ENCODE peak calls at places on chromosomes 2 and 18, in eight cellular contexts. C is mammary epithelial cell; L is GDM1; E is fibroblast of mammary gland; G is activated CD4-positive, alpha-beta T cell treated with anti-CD3 and anti-CD28 coated beads, Interleukin-2, amount 50 U/mL, for 4 hours; V is stimulated activated CD4-positive, alpha-beta T cell treated with anti-CD3 and anti-CD28 coated beads, Interleukin-2, amount 100 ng/mL, for 48 hours; K is endothelial cell; U is MCF 10A. D is an unnamed sample.

GRCh38 chr18:12907258-12907925 is 23.4 kb upstream of the PTPN2 start:
- DNase-seq in C (no peak), G (no peak), V (no peak), U (peak; percentile 10), K (no peak), L (no peak), E (peak; percentile 12), D (no peak)

GRCh38 chr2:106115665-106116064 is 78.4 kb downstream of the UXS1 start:
- DNase-seq in U (no peak), C (no peak), G (no peak), K (no peak), L (no peak), E (no peak), V (no peak), D (no peak)

GRCh38 chr2:3664925-3665324 is 6.9 kb downstream of the ALLC start:
- DNase-seq in C (no peak), E (no peak), K (no peak), V (no peak), G (no peak), U (no peak), L (no peak), D (no peak)

GRCh38 chr2:75221872-75222271 is 22.6 kb upstream of the TACR1 start:
- DNase-seq in L (no peak), G (no peak), U (peak; percentile 32), K (no peak), E (peak; percentile 87), C (peak; percentile 47), V (no peak), D (no peak)

GRCh38 chr2:33018271-33018670 is 71.5 kb downstream of the LTBP1 start:
- DNase-seq in C (no peak), K (no peak), V (no peak), E (peak; percentile 16), L (no peak), U (no peak), G (no peak), D (no peak)

GRCh38 chr2:173963817-173964564 is 1.2 kb downstream of the SP3 start:
- DNase-seq in L (peak; percentile 91), U (peak; percentile 88), C (peak; percentile 86), V (peak; percentile 87), E (peak; percentile 82), K (peak; percentile 81), G (peak; percentile 90), D (no peak)

GRCh38 chr18:57445488-57446319 is 10.5 kb downstream of the ONECUT2 start:
- DNase-seq in L (no peak), U (no peak), V (no peak), C (no peak), G (no peak), E (no peak), K (no peak), D (no peak)

GRCh38 chr2:230879891-230880290 is 15.1 kb downstream of the ITM2C start:
- DNase-seq in E (no peak), U (no peak), C (no peak), G (no peak), K (no peak), V (no peak), L (no peak), D (no peak)

GRCh38 chr2:201513271-201513670 is 61.7 kb downstream of the STRADB start:
- DNase-seq in E (no peak), U (no peak), G (no peak), K (no peak), V (no peak), L (no peak), C (no peak), D (no peak)

GRCh38 chr2:185970148-185970852 is 231.7 kb downstream of the FSIP2 start:
- DNase-seq in E (peak; percentile 20), L (no peak), C (peak; percentile 66), K (no peak), V (no peak), U (peak; percentile 22), G (no peak), D (no peak)

GRCh38 chr18:56245856-56246575 is 392.4 kb downstream of the TXNL1 start:
- DNase-seq in V (no peak), U (no peak), K (no peak), L (no peak), C (no peak), E (peak; percentile 36), G (no peak), D (no peak)

GRCh38 chr2:146844226-146844990 is 1000.4 kb upstream of the ACVR2A start:
- DNase-seq in V (no peak), U (peak; percentile 54), E (peak; percentile 94), G (no peak), C (peak; percentile 27), K (no peak), L (no peak), D (peak; percentile 37)

GRCh38 chr2:19989342-19989680 is 594 bp downstream of the WDR35 start:
- DNase-seq in G (no peak), C (no peak), E (no peak), U (no peak), V (no peak), L (no peak), K (no peak), D (no peak)

GRCh38 chr2:108541451-108541850 is 7.2 kb downstream of the LIMS1 start:
- DNase-seq in L (no peak), E (no peak), U (no peak), K (no peak), G (no peak), V (no peak), C (no peak), D (no peak)

GRCh38 chr2:231146656-231147055 is 21.8 kb upstream of the HTR2B start:
- DNase-seq in G (no peak), C (no peak), L (no peak), E (no peak), V (no peak), K (no peak), U (no peak), D (no peak)

GRCh38 chr2:149017116-149017985 is 21.1 kb upstream of the LYPD6B start:
- DNase-seq in C (peak; percentile 40), U (peak; percentile 79), G (peak; percentile 70), V (peak; percentile 75), L (peak; percentile 54), E (peak; percentile 75), K (peak; percentile 83), D (no peak)

GRCh38 chr2:86050301-86050700 is 55.4 kb downstream of the POLR1A start:
- DNase-seq in K (no peak), G (no peak), U (no peak), C (no peak), L (no peak), E (no peak), V (no peak), D (no peak)

GRCh38 chr2:55164534-55165104 is 67.5 kb downstream of the CLHC1 start:
- DNase-seq in U (no peak), V (no peak), G (no peak), E (no peak), C (no peak), K (no peak), L (no peak), D (no peak)

GRCh38 chr2:241965931-241966412 is 96.4 kb downstream of the RTP5 start:
- DNase-seq in G (peak; percentile 74), U (peak; percentile 24), C (no peak), E (peak; percentile 86), K (peak; percentile 36), L (peak; percentile 91), V (peak; percentile 53), D (peak; percentile 20)